ENCODE peak calls at places on chromosomes 3 and 15, in ten cellular contexts. One of them, this sample, is unnamed. For H3K4me1, the result is how much of the 10 kb centered on the place peaks cover.

GRCh38 chr3:39927479-39927878 is 118.1 kb downstream of the MYRIP start:
- DNase-seq in right cardiac atrium: no peak
- DNase-seq in hepatocyte: no peak
- DNase-seq in spleen: no peak
- DNase-seq in Panc1: no peak
- DNase-seq in suprapubic skin: no peak
- DNase-seq in stomach: no peak
- DNase-seq in GM23248: no peak
- DNase-seq in GM12878: no peak
- DNase-seq in neuronal stem cell: no peak
- DNase-seq in this sample: no peak

GRCh38 chr15:35427091-35427490 is 118.9 kb downstream of the DPH6 start:
- DNase-seq in right cardiac atrium: no peak
- DNase-seq in hepatocyte: peak
- DNase-seq in spleen: no peak
- DNase-seq in Panc1: no peak
- DNase-seq in suprapubic skin: no peak
- DNase-seq in stomach: no peak
- DNase-seq in GM23248: peak
- DNase-seq in GM12878: no peak
- DNase-seq in neuronal stem cell: no peak
- DNase-seq in this sample: no peak

GRCh38 chr3:51441282-51442030 is 50.4 kb downstream of the RBM15B start:
- DNase-seq in right cardiac atrium: no peak
- DNase-seq in hepatocyte: no peak
- DNase-seq in spleen: no peak
- DNase-seq in Panc1: no peak
- DNase-seq in suprapubic skin: no peak
- DNase-seq in stomach: no peak
- DNase-seq in GM23248: no peak
- DNase-seq in GM12878: no peak
- DNase-seq in neuronal stem cell: no peak
- DNase-seq in this sample: no peak

GRCh38 chr15:64857421-64857820 is 15.7 kb downstream of the PLEKHO2 start:
- DNase-seq in right cardiac atrium: no peak
- DNase-seq in hepatocyte: no peak
- DNase-seq in spleen: no peak
- DNase-seq in Panc1: no peak
- DNase-seq in suprapubic skin: no peak
- DNase-seq in stomach: no peak
- DNase-seq in GM23248: peak
- DNase-seq in GM12878: no peak
- DNase-seq in neuronal stem cell: no peak
- DNase-seq in this sample: no peak

GRCh38 chr3:127769284-127770081 is 52.8 kb downstream of the MGLL start:
- DNase-seq in right cardiac atrium: peak
- DNase-seq in hepatocyte: no peak
- DNase-seq in spleen: peak
- DNase-seq in Panc1: no peak
- DNase-seq in suprapubic skin: no peak
- DNase-seq in stomach: no peak
- DNase-seq in GM23248: no peak
- DNase-seq in GM12878: no peak
- DNase-seq in neuronal stem cell: no peak
- DNase-seq in this sample: no peak

GRCh38 chr3:22634450-22634849 is 568.7 kb upstream of the UBE2E2 start:
- DNase-seq in right cardiac atrium: no peak
- DNase-seq in hepatocyte: no peak
- DNase-seq in spleen: no peak
- DNase-seq in Panc1: no peak
- DNase-seq in suprapubic skin: no peak
- DNase-seq in stomach: no peak
- DNase-seq in GM23248: no peak
- DNase-seq in GM12878: no peak
- DNase-seq in neuronal stem cell: no peak
- DNase-seq in this sample: no peak

GRCh38 chr3:16122661-16123060 is 51.8 kb upstream of the GALNT15 start:
- DNase-seq in right cardiac atrium: no peak
- DNase-seq in hepatocyte: no peak
- DNase-seq in spleen: no peak
- DNase-seq in Panc1: no peak
- DNase-seq in suprapubic skin: no peak
- DNase-seq in stomach: no peak
- DNase-seq in GM23248: no peak
- DNase-seq in GM12878: no peak
- DNase-seq in neuronal stem cell: no peak
- DNase-seq in this sample: no peak

GRCh38 chr3:189392969-189393368 is 221.2 kb downstream of the TPRG1 start:
- DNase-seq in right cardiac atrium: no peak
- DNase-seq in hepatocyte: peak
- DNase-seq in spleen: no peak
- DNase-seq in Panc1: no peak
- DNase-seq in suprapubic skin: no peak
- DNase-seq in stomach: peak
- DNase-seq in GM23248: no peak
- DNase-seq in GM12878: no peak
- DNase-seq in neuronal stem cell: no peak
- DNase-seq in this sample: peak

GRCh38 chr3:189229421-189229820 is 57.6 kb downstream of the TPRG1 start:
- DNase-seq in right cardiac atrium: no peak
- DNase-seq in hepatocyte: peak
- DNase-seq in spleen: no peak
- DNase-seq in Panc1: no peak
- DNase-seq in suprapubic skin: no peak
- DNase-seq in stomach: no peak
- DNase-seq in GM23248: no peak
- DNase-seq in GM12878: no peak
- DNase-seq in neuronal stem cell: no peak
- DNase-seq in this sample: peak

GRCh38 chr3:62727576-62727975 is 147.6 kb downstream of the CADPS start:
- DNase-seq in right cardiac atrium: no peak
- DNase-seq in hepatocyte: no peak
- DNase-seq in spleen: no peak
- DNase-seq in Panc1: no peak
- DNase-seq in suprapubic skin: no peak
- DNase-seq in stomach: no peak
- DNase-seq in GM23248: peak
- DNase-seq in GM12878: no peak
- DNase-seq in neuronal stem cell: no peak
- DNase-seq in this sample: no peak

GRCh38 chr15:25431821-25432561 is 6.8 kb downstream of the UBE3A start:
- DNase-seq in right cardiac atrium: no peak
- DNase-seq in hepatocyte: no peak
- DNase-seq in spleen: no peak
- DNase-seq in Panc1: no peak
- DNase-seq in suprapubic skin: no peak
- DNase-seq in stomach: no peak
- DNase-seq in GM23248: peak
- DNase-seq in GM12878: no peak
- DNase-seq in neuronal stem cell: no peak
- DNase-seq in this sample: no peak
- H3K4me1 ChIP-seq in right cardiac atrium: under half
- H3K4me1 ChIP-seq in hepatocyte: under half
- H3K4me1 ChIP-seq in spleen: under half
- H3K4me1 ChIP-seq in Panc1: under half
- H3K4me1 ChIP-seq in suprapubic skin: half or more
- H3K4me1 ChIP-seq in stomach: under half
- H3K4me1 ChIP-seq in GM23248: under half
- H3K4me1 ChIP-seq in GM12878: under half
- H3K4me1 ChIP-seq in neuronal stem cell: under half
- H3K4me1 ChIP-seq in this sample: under half

DNA sequence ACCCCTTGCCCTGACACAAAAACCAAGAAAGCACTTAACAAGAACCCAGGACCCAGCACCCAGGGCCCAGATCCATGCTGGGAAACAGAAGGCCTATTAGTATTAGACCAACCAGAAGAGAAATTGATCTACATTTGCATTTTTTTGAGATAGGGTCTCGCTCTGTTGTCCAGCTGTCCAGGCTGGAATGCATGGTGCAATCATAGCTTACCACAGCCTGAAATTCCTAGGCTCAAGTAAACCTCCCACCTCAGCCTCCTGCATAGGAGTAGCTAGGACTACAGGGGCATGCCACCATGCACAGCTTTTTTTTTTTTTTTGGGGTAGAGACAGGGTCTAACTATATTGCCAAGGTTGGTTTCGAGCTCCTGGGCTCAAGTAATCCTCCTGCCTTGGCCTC is 26.4 kb downstream of the CCDC12 start:
- DNase-seq in right cardiac atrium: no peak
- DNase-seq in hepatocyte: no peak
- DNase-seq in spleen: peak
- DNase-seq in Panc1: no peak
- DNase-seq in suprapubic skin: no peak
- DNase-seq in stomach: no peak
- DNase-seq in GM23248: no peak
- DNase-seq in GM12878: no peak
- DNase-seq in neuronal stem cell: no peak
- DNase-seq in this sample: no peak
- H3K27ac ChIP-seq in right cardiac atrium: no peak
- H3K27ac ChIP-seq in hepatocyte: peak
- H3K27ac ChIP-seq in spleen: peak
- H3K27ac ChIP-seq in Panc1: no peak
- H3K27ac ChIP-seq in suprapubic skin: no peak
- H3K27ac ChIP-seq in stomach: peak
- H3K27ac ChIP-seq in GM23248: no peak
- H3K27ac ChIP-seq in GM12878: no peak
- H3K27ac ChIP-seq in neuronal stem cell: no peak
- H3K27ac ChIP-seq in this sample: no peak

GRCh38 chr3:48240000-48240710 is 749 bp upstream of the ZNF589 start:
- DNase-seq in right cardiac atrium: no peak
- DNase-seq in hepatocyte: no peak
- DNase-seq in spleen: no peak
- DNase-seq in Panc1: no peak
- DNase-seq in suprapubic skin: peak
- DNase-seq in stomach: no peak
- DNase-seq in GM23248: no peak
- DNase-seq in GM12878: no peak
- DNase-seq in neuronal stem cell: peak
- DNase-seq in this sample: no peak
- H3K4me3 ChIP-seq in right cardiac atrium: peak
- H3K4me3 ChIP-seq in hepatocyte: no peak
- H3K4me3 ChIP-seq in spleen: peak
- H3K4me3 ChIP-seq in Panc1: no peak
- H3K4me3 ChIP-seq in suprapubic skin: peak
- H3K4me3 ChIP-seq in stomach: no peak
- H3K4me3 ChIP-seq in GM23248: peak
- H3K4me3 ChIP-seq in GM12878: no peak
- H3K4me3 ChIP-seq in neuronal stem cell: no peak
- H3K4me3 ChIP-seq in this sample: no peak

DNA sequence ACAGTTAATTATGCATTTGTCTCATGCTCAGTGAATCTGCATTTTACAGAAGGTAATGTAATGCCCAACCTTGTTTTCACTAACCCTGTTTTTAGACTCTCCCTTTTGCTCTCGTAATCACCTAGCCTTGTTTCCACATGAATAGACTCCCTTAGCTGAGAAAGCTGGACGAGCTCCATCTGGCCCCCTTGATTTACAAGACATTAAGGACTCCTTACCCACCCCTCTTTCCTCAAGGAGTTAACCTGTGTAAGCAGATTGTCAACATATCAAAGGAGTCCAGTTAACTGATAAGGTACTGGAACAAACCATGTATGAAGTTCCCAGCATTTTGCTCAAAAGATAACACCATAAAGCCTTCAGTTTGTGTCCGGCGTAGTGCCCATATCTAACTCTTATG is 99.6 kb downstream of the VPS8 start:
- DNase-seq in right cardiac atrium: no peak
- DNase-seq in hepatocyte: no peak
- DNase-seq in spleen: no peak
- DNase-seq in Panc1: no peak
- DNase-seq in suprapubic skin: no peak
- DNase-seq in stomach: no peak
- DNase-seq in GM23248: no peak
- DNase-seq in GM12878: no peak
- DNase-seq in neuronal stem cell: no peak
- DNase-seq in this sample: peak
- H3K4me1 ChIP-seq in right cardiac atrium: under half
- H3K4me1 ChIP-seq in hepatocyte: under half
- H3K4me1 ChIP-seq in spleen: under half
- H3K4me1 ChIP-seq in Panc1: under half
- H3K4me1 ChIP-seq in suprapubic skin: under half
- H3K4me1 ChIP-seq in stomach: under half
- H3K4me1 ChIP-seq in GM23248: under half
- H3K4me1 ChIP-seq in GM12878: under half
- H3K4me1 ChIP-seq in neuronal stem cell: under half
- H3K4me1 ChIP-seq in this sample: under half

GRCh38 chr3:124879395-124879723 is 7.8 kb downstream of the ITGB5 start:
- DNase-seq in right cardiac atrium: no peak
- DNase-seq in hepatocyte: no peak
- DNase-seq in spleen: no peak
- DNase-seq in Panc1: no peak
- DNase-seq in suprapubic skin: no peak
- DNase-seq in stomach: no peak
- DNase-seq in GM23248: no peak
- DNase-seq in GM12878: no peak
- DNase-seq in neuronal stem cell: no peak
- DNase-seq in this sample: no peak
- H3K27ac ChIP-seq in right cardiac atrium: peak
- H3K27ac ChIP-seq in hepatocyte: peak
- H3K27ac ChIP-seq in spleen: peak
- H3K27ac ChIP-seq in Panc1: peak
- H3K27ac ChIP-seq in suprapubic skin: peak
- H3K27ac ChIP-seq in stomach: peak
- H3K27ac ChIP-seq in GM23248: peak
- H3K27ac ChIP-seq in GM12878: no peak
- H3K27ac ChIP-seq in neuronal stem cell: no peak
- H3K27ac ChIP-seq in this sample: peak

GRCh38 chr3:129037093-129037419 is 23.5 kb upstream of the GP9 start:
- DNase-seq in right cardiac atrium: no peak
- DNase-seq in hepatocyte: no peak
- DNase-seq in spleen: no peak
- DNase-seq in Panc1: no peak
- DNase-seq in suprapubic skin: no peak
- DNase-seq in stomach: no peak
- DNase-seq in GM23248: no peak
- DNase-seq in GM12878: no peak
- DNase-seq in neuronal stem cell: no peak
- DNase-seq in this sample: no peak
- H3K4me3 ChIP-seq in right cardiac atrium: no peak
- H3K4me3 ChIP-seq in hepatocyte: no peak
- H3K4me3 ChIP-seq in spleen: no peak
- H3K4me3 ChIP-seq in Panc1: no peak
- H3K4me3 ChIP-seq in suprapubic skin: no peak
- H3K4me3 ChIP-seq in stomach: no peak
- H3K4me3 ChIP-seq in GM23248: no peak
- H3K4me3 ChIP-seq in GM12878: no peak
- H3K4me3 ChIP-seq in neuronal stem cell: no peak
- H3K4me3 ChIP-seq in this sample: no peak